ENCODE peak calls at places on chromosomes 16 and 17, in ten cellular contexts. Z, T, D, R, Q, K, O, B, W and M are unnamed samples.

GRCh38 chr17:5809580-5810188 is 225.4 kb upstream of the NLRP1 start:
- DNase-seq in T (no peak), O (no peak), Q (no peak), W (no peak), B (no peak), K (no peak), R (no peak), Z (no peak), D (no peak), M (no peak)

GRCh38 chr17:38564254-38564605 is 41.5 kb downstream of the SRCIN1 start:
- DNase-seq in K (no peak), B (no peak), T (no peak), Q (no peak), W (no peak), Z (no peak), O (no peak), R (no peak), D (no peak), M (no peak)

GRCh38 chr16:78743556-78743955 is 644.1 kb downstream of the WWOX start:
- DNase-seq in Z (no peak), Q (no peak), R (no peak), B (no peak), W (no peak), T (no peak), K (no peak), O (no peak), D (no peak), M (no peak)

GRCh38 chr17:20284575-20284974 is 182.8 kb downstream of the LGALS9B start:
- DNase-seq in D (no peak), T (no peak), Z (no peak), W (peak), K (no peak), B (no peak), O (no peak), Q (no peak), R (no peak), M (no peak)

GRCh38 chr17:47682138-47682537 is 11.8 kb upstream of the TBKBP1 start:
- DNase-seq in Q (no peak), O (no peak), T (no peak), B (no peak), K (no peak), Z (no peak), W (no peak), D (no peak), R (no peak), M (no peak)

GRCh38 chr17:55289106-55289446 is 24.3 kb downstream of the HLF start:
- DNase-seq in Q (no peak), B (no peak), Z (no peak), K (no peak), R (no peak), T (no peak), D (no peak), O (no peak), W (no peak), M (no peak)

GRCh38 chr16:51148674-51149228 is 2.3 kb downstream of the SALL1 start:
- DNase-seq in K (no peak), Z (no peak), W (no peak), T (no peak), R (no peak), Q (peak), B (no peak), D (no peak), O (no peak), M (no peak)

GRCh38 chr17:1529863-1530262 is 13.5 kb upstream of the INPP5K start:
- DNase-seq in B (no peak), R (no peak), T (no peak), W (no peak), K (no peak), D (no peak), Z (no peak), Q (peak), O (no peak), M (no peak)

GRCh38 chr17:30600062-30600829 is 123.0 kb downstream of the GOSR1 start:
- DNase-seq in B (peak), Z (peak), D (peak), Q (peak), T (peak), R (peak), K (peak), W (no peak), O (peak), M (no peak)

GRCh38 chr17:80389011-80389995 is 25.7 kb upstream of the ENDOV start:
- DNase-seq in T (no peak), K (peak), R (no peak), D (no peak), Z (peak), Q (no peak), B (no peak), W (no peak), O (no peak), M (no peak)

GRCh38 chr17:34616148-34616547 is 36.8 kb downstream of the TMEM132E start:
- DNase-seq in D (no peak), Q (no peak), K (peak), Z (no peak), R (no peak), W (no peak), B (no peak), T (no peak), O (no peak), M (no peak)

GRCh38 chr16:74448990-74449389 is 27.7 kb upstream of the CLEC18B start:
- DNase-seq in Q (peak), D (peak), R (peak), Z (no peak), K (no peak), T (no peak), W (peak), O (no peak), B (no peak), M (no peak)

GRCh38 chr16:4506450-4506849 is 30.3 kb downstream of the HMOX2 start:
- DNase-seq in D (peak), W (no peak), Q (peak), B (peak), Z (peak), K (peak), T (no peak), O (peak), R (peak), M (no peak)

GRCh38 chr16:74999683-75000480 is 1.1 kb downstream of the ZNRF1 start:
- DNase-seq in T (peak), B (no peak), Q (no peak), K (peak), O (no peak), R (peak), W (no peak), Z (peak), D (no peak), M (no peak)

GRCh38 chr17:54903375-54903774 is 2.7 kb downstream of the TOM1L1 start:
- DNase-seq in T (peak), Q (peak), O (no peak), W (no peak), K (no peak), R (no peak), Z (no peak), D (no peak), B (no peak), M (no peak)

GRCh38 chr17:39640493-39641118 is 3.7 kb downstream of the STARD3 start:
- DNase-seq in W (no peak), K (no peak), D (no peak), R (no peak), Z (no peak), B (no peak), Q (no peak), O (no peak), T (no peak), M (no peak)

GRCh38 chr17:33292184-33292980 is 713 bp downstream of the ASIC2 start:
- DNase-seq in Q (no peak), W (no peak), O (no peak), B (peak), R (peak), Z (no peak), K (peak), D (no peak), T (no peak), M (peak)

GRCh38 chr17:33178641-33179040 is 114.5 kb downstream of the ASIC2 start:
- DNase-seq in R (no peak), K (no peak), W (no peak), T (no peak), Z (no peak), D (no peak), O (no peak), Q (no peak), B (no peak), M (no peak)

GRCh38 chr16:54152362-54153239 is 134.0 kb downstream of the IRX3 start:
- DNase-seq in T (no peak), Z (no peak), R (no peak), Q (no peak), O (peak), D (no peak), B (no peak), K (peak), W (no peak), M (no peak)

GRCh38 chr16:62036101-62036806 is at the start of gene CDH8:
- DNase-seq in K (peak), Q (peak), D (no peak), R (no peak), B (peak), O (no peak), T (no peak), Z (no peak), W (no peak), M (no peak)

GRCh38 chr17:33686171-33686570 is 393.1 kb upstream of the ASIC2 start:
- DNase-seq in W (no peak), O (no peak), B (no peak), R (no peak), D (no peak), T (no peak), K (peak), Q (no peak), Z (no peak), M (no peak)

GRCh38 chr17:13601776-13602551 is at the start of gene HS3ST3A1:
- DNase-seq in Q (peak), K (peak), T (peak), R (peak), D (no peak), B (peak), O (peak), W (no peak), Z (no peak), M (peak)